ENCODE peak calls at places on chromosomes 4 and X, in ten cellular contexts. R is PC-3, B is HepG2, J is GM12878, A is HCT116, E is mammary epithelial cell, Y is endothelial cell of umbilical vein, X is fibroblast of lung, T is neural progenitor cell, I is PC-9. H is an unnamed sample.

GRCh38 chr4:63814171-63814964 is 594.9 kb downstream of the TECRL start:
- DNase-seq in J (no peak), Y (no peak), X (no peak), A (no peak), R (no peak), T (no peak), I (no peak), E (no peak), B (no peak), H (no peak)

GRCh38 chr4:31539279-31540074 is 819.3 kb downstream of the PCDH7 start:
- DNase-seq in Y (no peak), X (no peak), J (no peak), A (no peak), T (no peak), E (no peak), R (no peak), I (no peak), B (no peak), H (no peak)

GRCh38 chr4:67236793-67237192 is 308.5 kb downstream of the CENPC start:
- DNase-seq in B (no peak), R (no peak), Y (no peak), I (no peak), E (no peak), J (no peak), T (no peak), A (no peak), X (no peak), H (no peak)

GRCh38 chr4:139484861-139485311 is 31.0 kb downstream of the RAB33B start:
- DNase-seq in R (no peak), E (no peak), Y (no peak), T (no peak), X (no peak), B (no peak), A (no peak), J (no peak), I (no peak), H (no peak)

GRCh38 chr4:146346276-146346675 is 131.9 kb downstream of the REELD1 start:
- DNase-seq in Y (no peak), B (no peak), A (no peak), J (no peak), I (no peak), X (no peak), R (no peak), E (no peak), T (no peak), H (peak; percentile 61)

GRCh38 chr4:103021120-103021519 is 1.6 kb upstream of the SLC9B1 start:
- DNase-seq in B (no peak), T (no peak), R (no peak), E (no peak), Y (no peak), X (no peak), J (no peak), A (no peak), I (no peak), H (no peak)

GRCh38 chr4:110636677-110637407 is 14.0 kb upstream of the PITX2 start:
- DNase-seq in A (peak; percentile 57), E (no peak), I (no peak), T (peak; percentile 85), Y (no peak), B (no peak), X (no peak), J (no peak), R (no peak), H (no peak)

GRCh38 chrX:106467422-106467821 is 144.4 kb upstream of the RADX start:
- DNase-seq in X (no peak), T (peak; percentile 12), A (no peak), B (no peak), E (no peak), Y (no peak), I (no peak), R (no peak), J (no peak), H (no peak)

GRCh38 chr4:145278341-145279121 is 98.1 kb upstream of the OTUD4 start:
- DNase-seq in R (peak; percentile 60), A (no peak), I (no peak), Y (peak; percentile 69), E (peak; percentile 12), B (no peak), J (no peak), X (peak; percentile 67), T (no peak), H (no peak)

GRCh38 chrX:134734343-134735001 is 76.2 kb upstream of the PLAC1 start:
- DNase-seq in R (no peak), B (no peak), A (no peak), E (no peak), T (no peak), I (no peak), J (no peak), X (peak; percentile 86), Y (peak; percentile 24), H (no peak)

GRCh38 chrX:70998402-70999027 is 67.6 kb upstream of the SLC7A3 start:
- DNase-seq in I (peak; percentile 3), R (peak; percentile 42), X (peak; percentile 66), T (peak; percentile 69), B (peak; percentile 37), A (no peak), J (no peak), E (peak; percentile 84), Y (peak; percentile 9), H (no peak)

GRCh38 chr4:75158451-75158850 is 225.5 kb downstream of the PARM1 start:
- DNase-seq in A (no peak), B (no peak), T (no peak), Y (no peak), J (no peak), R (no peak), E (no peak), I (no peak), X (no peak), H (peak; percentile 28)

GRCh38 chr4:122758033-122758432 is 25.5 kb downstream of the BBS12 start:
- DNase-seq in I (no peak), J (no peak), X (peak; percentile 68), Y (peak; percentile 65), E (no peak), R (peak; percentile 61), A (peak; percentile 28), B (no peak), T (peak; percentile 30), H (peak; percentile 52)

GRCh38 chr4:110106946-110107325 is 91.5 kb downstream of the ELOVL6 start:
- DNase-seq in E (no peak), B (peak; percentile 60), Y (peak; percentile 60), A (no peak), I (no peak), X (peak; percentile 80), T (no peak), J (no peak), R (peak; percentile 68), H (no peak)

GRCh38 chrX:46251755-46252154 is 293.5 kb downstream of the ZNF674 start:
- DNase-seq in J (no peak), X (peak; percentile 64), B (peak; percentile 74), T (no peak), Y (no peak), I (no peak), E (peak; percentile 66), R (peak; percentile 58), A (no peak), H (no peak)
- H3K4me3 ChIP-seq in J (no peak overlapping the region), X (no peak overlapping the region), B (no peak overlapping the region), T (no peak overlapping the region), Y (no peak overlapping the region), I (no peak overlapping the region), E (no peak overlapping the region), R (no peak overlapping the region), A (no peak overlapping the region), H (no peak overlapping the region)

DNA sequence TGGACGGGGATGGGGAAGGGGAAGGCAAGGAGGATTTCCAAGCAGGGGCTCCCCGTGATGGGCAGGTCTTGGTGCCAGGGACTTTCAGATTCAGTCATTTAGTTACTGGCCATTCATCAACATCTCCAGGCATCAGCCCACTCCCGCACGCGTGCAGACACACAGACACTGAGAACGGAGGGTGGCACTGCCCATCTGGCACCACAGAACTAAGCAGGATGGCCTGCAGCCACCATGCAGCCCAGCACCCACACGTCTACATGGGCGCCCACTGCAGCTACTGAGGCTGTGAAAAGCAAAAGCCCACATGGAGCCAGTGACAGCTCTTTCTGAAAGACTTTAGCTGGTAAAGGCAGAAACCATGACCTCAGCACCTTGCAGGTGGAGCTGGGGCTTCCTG is 176.1 kb upstream of the PSAPL1 start:
- DNase-seq in X (no peak), E (no peak), R (no peak), Y (no peak), B (no peak), J (no peak), I (no peak), A (no peak), T (no peak), H (no peak)
- H3K79me2 ChIP-seq in X (no peaks in the 10 kb centered on the region), E (no peaks in the 10 kb centered on the region), R (no peaks in the 10 kb centered on the region), Y (no peaks in the 10 kb centered on the region), B (no peaks in the 10 kb centered on the region), J (no peaks in the 10 kb centered on the region), I (no peaks in the 10 kb centered on the region), A (no peaks in the 10 kb centered on the region), T (no peaks in the 10 kb centered on the region), H (no peaks in the 10 kb centered on the region)

GRCh38 chr4:116015549-116015948 is 902.1 kb upstream of the NDST4 start:
- DNase-seq in I (no peak), B (no peak), R (no peak), J (no peak), X (no peak), E (no peak), Y (no peak), A (no peak), T (no peak), H (no peak)

GRCh38 chr4:116015062-116015461 is 901.6 kb upstream of the NDST4 start:
- DNase-seq in T (no peak), B (no peak), X (no peak), J (no peak), R (no peak), A (no peak), Y (no peak), I (no peak), E (peak; percentile 9), H (no peak)

GRCh38 chr4:116020141-116020722 is 906.8 kb upstream of the NDST4 start:
- DNase-seq in I (no peak), J (no peak), T (peak; percentile 43), E (no peak), Y (no peak), R (no peak), A (peak; percentile 27), X (no peak), B (no peak), H (no peak)

GRCh38 chr4:116018831-116019230 is 905.4 kb upstream of the NDST4 start:
- DNase-seq in A (no peak), B (no peak), Y (no peak), T (no peak), E (peak; percentile 71), J (no peak), R (peak; percentile 50), I (no peak), X (no peak), H (no peak)

GRCh38 chr4:116016201-116016600 is 902.8 kb upstream of the NDST4 start:
- DNase-seq in T (no peak), A (peak; percentile 18), J (no peak), E (peak; percentile 96), I (peak; percentile 62), X (peak; percentile 18), Y (no peak), R (peak; percentile 92), B (no peak), H (peak; percentile 54)
- H3K9me3 ChIP-seq in T (peaks cover 19% of the 10 kb centered on the region), A (peaks cover 10% of the 10 kb centered on the region), J (peaks cover 29% of the 10 kb centered on the region), E (peaks cover 28% of the 10 kb centered on the region), I (peaks cover 23% of the 10 kb centered on the region), X (no peaks in the 10 kb centered on the region), Y (peaks cover 6% of the 10 kb centered on the region), R (peaks cover 20% of the 10 kb centered on the region), B (peaks cover 76% of the 10 kb centered on the region), H (no peaks in the 10 kb centered on the region)

GRCh38 chrX:77514177-77514576 is 67.0 kb downstream of the FGF16 start:
- DNase-seq in J (no peak), B (no peak), R (no peak), E (no peak), Y (no peak), T (no peak), I (no peak), A (no peak), X (no peak), H (no peak)

GRCh38 chrX:77519765-77520164 is 72.6 kb downstream of the FGF16 start:
- DNase-seq in J (no peak), T (no peak), B (no peak), Y (no peak), A (no peak), R (no peak), X (no peak), I (no peak), E (no peak), H (no peak)
- H3K4me3 ChIP-seq in J (no peak overlapping the region), T (no peak overlapping the region), B (no peak overlapping the region), Y (no peak overlapping the region), A (no peak overlapping the region), R (no peak overlapping the region), X (no peak overlapping the region), I (no peak overlapping the region), E (no peak overlapping the region), H (no peak overlapping the region)

H was measured in MM.1S.